ENCODE peak calls at places on chromosome 2, in eight cellular contexts. One of them, this sample, is unnamed.

GRCh38 chr2:119222863-119223520 is 642 bp upstream of the STEAP3 start:
- DNase-seq in PC-3: no peak
- DNase-seq in ecto neural progenitor cell: no peak
- DNase-seq in M059J: no peak
- DNase-seq in activated naive CD8-positive, alpha-beta T cell treated with anti-CD3 and anti-CD28 coated beads, Interleukin-2, amount 50 U/mL, for 16 hours: no peak
- DNase-seq in stimulated activated CD4-positive, alpha-beta T cell treated with anti-CD3 and anti-CD28 coated beads, Interleukin-15, amount 100 ng/mL, for 1 hour: no peak
- DNase-seq in HS-5: no peak
- DNase-seq in T-helper 2 cell treated with Interferon-gamma antibody and Interleukin-4, amounts not matched to agents 5 μg/mL and 100 μg/mL, for 36 hours: no peak
- DNase-seq in this sample: no peak

GRCh38 chr2:150607471-150607870 is 120.0 kb upstream of the RND3 start:
- DNase-seq in PC-3: no peak
- DNase-seq in ecto neural progenitor cell: no peak
- DNase-seq in M059J: no peak
- DNase-seq in activated naive CD8-positive, alpha-beta T cell treated with anti-CD3 and anti-CD28 coated beads, Interleukin-2, amount 50 U/mL, for 16 hours: no peak
- DNase-seq in stimulated activated CD4-positive, alpha-beta T cell treated with anti-CD3 and anti-CD28 coated beads, Interleukin-15, amount 100 ng/mL, for 1 hour: no peak
- DNase-seq in HS-5: no peak
- DNase-seq in T-helper 2 cell treated with Interferon-gamma antibody and Interleukin-4, amounts not matched to agents 5 μg/mL and 100 μg/mL, for 36 hours: no peak
- DNase-seq in this sample: no peak

GRCh38 chr2:28084564-28084963 is 194.0 kb downstream of the BABAM2 start:
- DNase-seq in PC-3: peak
- DNase-seq in ecto neural progenitor cell: no peak
- DNase-seq in M059J: peak
- DNase-seq in activated naive CD8-positive, alpha-beta T cell treated with anti-CD3 and anti-CD28 coated beads, Interleukin-2, amount 50 U/mL, for 16 hours: no peak
- DNase-seq in stimulated activated CD4-positive, alpha-beta T cell treated with anti-CD3 and anti-CD28 coated beads, Interleukin-15, amount 100 ng/mL, for 1 hour: no peak
- DNase-seq in HS-5: no peak
- DNase-seq in T-helper 2 cell treated with Interferon-gamma antibody and Interleukin-4, amounts not matched to agents 5 μg/mL and 100 μg/mL, for 36 hours: no peak
- DNase-seq in this sample: no peak

GRCh38 chr2:240292622-240293021 is 142.8 kb upstream of the GPC1 start:
- DNase-seq in PC-3: no peak
- DNase-seq in ecto neural progenitor cell: peak
- DNase-seq in M059J: no peak
- DNase-seq in activated naive CD8-positive, alpha-beta T cell treated with anti-CD3 and anti-CD28 coated beads, Interleukin-2, amount 50 U/mL, for 16 hours: no peak
- DNase-seq in stimulated activated CD4-positive, alpha-beta T cell treated with anti-CD3 and anti-CD28 coated beads, Interleukin-15, amount 100 ng/mL, for 1 hour: no peak
- DNase-seq in HS-5: no peak
- DNase-seq in T-helper 2 cell treated with Interferon-gamma antibody and Interleukin-4, amounts not matched to agents 5 μg/mL and 100 μg/mL, for 36 hours: no peak
- DNase-seq in this sample: no peak

GRCh38 chr2:88658890-88659881 is 31.9 kb upstream of the EIF2AK3 start:
- DNase-seq in PC-3: peak
- DNase-seq in ecto neural progenitor cell: no peak
- DNase-seq in M059J: peak
- DNase-seq in activated naive CD8-positive, alpha-beta T cell treated with anti-CD3 and anti-CD28 coated beads, Interleukin-2, amount 50 U/mL, for 16 hours: no peak
- DNase-seq in stimulated activated CD4-positive, alpha-beta T cell treated with anti-CD3 and anti-CD28 coated beads, Interleukin-15, amount 100 ng/mL, for 1 hour: no peak
- DNase-seq in HS-5: peak
- DNase-seq in T-helper 2 cell treated with Interferon-gamma antibody and Interleukin-4, amounts not matched to agents 5 μg/mL and 100 μg/mL, for 36 hours: no peak
- DNase-seq in this sample: peak

GRCh38 chr2:8281950-8282857 is 399.7 kb upstream of the ID2 start:
- DNase-seq in PC-3: no peak
- DNase-seq in ecto neural progenitor cell: no peak
- DNase-seq in M059J: no peak
- DNase-seq in activated naive CD8-positive, alpha-beta T cell treated with anti-CD3 and anti-CD28 coated beads, Interleukin-2, amount 50 U/mL, for 16 hours: no peak
- DNase-seq in stimulated activated CD4-positive, alpha-beta T cell treated with anti-CD3 and anti-CD28 coated beads, Interleukin-15, amount 100 ng/mL, for 1 hour: no peak
- DNase-seq in HS-5: no peak
- DNase-seq in T-helper 2 cell treated with Interferon-gamma antibody and Interleukin-4, amounts not matched to agents 5 μg/mL and 100 μg/mL, for 36 hours: no peak
- DNase-seq in this sample: no peak

GRCh38 chr2:82395531-82395930 is 2063.5 kb downstream of the SUCLG1 start:
- DNase-seq in PC-3: no peak
- DNase-seq in ecto neural progenitor cell: no peak
- DNase-seq in M059J: peak
- DNase-seq in activated naive CD8-positive, alpha-beta T cell treated with anti-CD3 and anti-CD28 coated beads, Interleukin-2, amount 50 U/mL, for 16 hours: no peak
- DNase-seq in stimulated activated CD4-positive, alpha-beta T cell treated with anti-CD3 and anti-CD28 coated beads, Interleukin-15, amount 100 ng/mL, for 1 hour: no peak
- DNase-seq in HS-5: no peak
- DNase-seq in T-helper 2 cell treated with Interferon-gamma antibody and Interleukin-4, amounts not matched to agents 5 μg/mL and 100 μg/mL, for 36 hours: no peak
- DNase-seq in this sample: no peak

GRCh38 chr2:8247905-8248622 is 433.8 kb upstream of the ID2 start:
- DNase-seq in PC-3: no peak
- DNase-seq in ecto neural progenitor cell: no peak
- DNase-seq in M059J: no peak
- DNase-seq in activated naive CD8-positive, alpha-beta T cell treated with anti-CD3 and anti-CD28 coated beads, Interleukin-2, amount 50 U/mL, for 16 hours: no peak
- DNase-seq in stimulated activated CD4-positive, alpha-beta T cell treated with anti-CD3 and anti-CD28 coated beads, Interleukin-15, amount 100 ng/mL, for 1 hour: no peak
- DNase-seq in HS-5: no peak
- DNase-seq in T-helper 2 cell treated with Interferon-gamma antibody and Interleukin-4, amounts not matched to agents 5 μg/mL and 100 μg/mL, for 36 hours: no peak
- DNase-seq in this sample: no peak

GRCh38 chr2:228417526-228417925 is 236.0 kb upstream of the SPHKAP start:
- DNase-seq in PC-3: peak
- DNase-seq in ecto neural progenitor cell: no peak
- DNase-seq in M059J: peak
- DNase-seq in activated naive CD8-positive, alpha-beta T cell treated with anti-CD3 and anti-CD28 coated beads, Interleukin-2, amount 50 U/mL, for 16 hours: no peak
- DNase-seq in stimulated activated CD4-positive, alpha-beta T cell treated with anti-CD3 and anti-CD28 coated beads, Interleukin-15, amount 100 ng/mL, for 1 hour: no peak
- DNase-seq in HS-5: no peak
- DNase-seq in T-helper 2 cell treated with Interferon-gamma antibody and Interleukin-4, amounts not matched to agents 5 μg/mL and 100 μg/mL, for 36 hours: no peak
- DNase-seq in this sample: no peak

This sample was measured in glutamatergic neuron.